ENCODE peak calls at places on chromosome 5, in six cellular contexts. One of them, this sample, is unnamed.

GRCh38 chr5:115751176-115751575 is 65.3 kb downstream of the CDO1 start:
- DNase-seq in dorsolateral prefrontal cortex: no peak
- DNase-seq in PC-3: no peak
- DNase-seq in keratinocyte: no peak
- DNase-seq in WERI-Rb-1: no peak
- DNase-seq in neuronal stem cell: no peak
- DNase-seq in this sample: no peak

GRCh38 chr5:113047234-113047633 is 70.6 kb downstream of the DCP2 start:
- DNase-seq in keratinocyte: peak; percentile 67
- DNase-seq in PC-3: peak; percentile 85
- DNase-seq in neuronal stem cell: no peak
- DNase-seq in dorsolateral prefrontal cortex: no peak
- DNase-seq in WERI-Rb-1: no peak
- DNase-seq in this sample: no peak

GRCh38 chr5:122858451-122858850 is 13.0 kb downstream of the SNX24 start:
- DNase-seq in PC-3: peak; percentile 96
- DNase-seq in dorsolateral prefrontal cortex: no peak
- DNase-seq in keratinocyte: no peak
- DNase-seq in neuronal stem cell: no peak
- DNase-seq in WERI-Rb-1: no peak
- DNase-seq in this sample: no peak

GRCh38 chr5:78549043-78549442 is 99.5 kb downstream of the LHFPL2 start:
- DNase-seq in neuronal stem cell: no peak
- DNase-seq in dorsolateral prefrontal cortex: no peak
- DNase-seq in WERI-Rb-1: no peak
- DNase-seq in PC-3: no peak
- DNase-seq in keratinocyte: no peak
- DNase-seq in this sample: no peak

GRCh38 chr5:150188146-150188842 is 1.6 kb upstream of the SLC6A7 start:
- DNase-seq in PC-3: no peak
- DNase-seq in dorsolateral prefrontal cortex: no peak
- DNase-seq in neuronal stem cell: no peak
- DNase-seq in keratinocyte: no peak
- DNase-seq in WERI-Rb-1: no peak
- DNase-seq in this sample: no peak

GRCh38 chr5:169433221-169433651 is 132.3 kb upstream of the SLIT3 start:
- DNase-seq in keratinocyte: no peak
- DNase-seq in neuronal stem cell: no peak
- DNase-seq in dorsolateral prefrontal cortex: no peak
- DNase-seq in WERI-Rb-1: no peak
- DNase-seq in PC-3: no peak
- DNase-seq in this sample: no peak

GRCh38 chr5:41371741-41372140 is 138.7 kb downstream of the PLCXD3 start:
- DNase-seq in keratinocyte: no peak
- DNase-seq in PC-3: peak; percentile 74
- DNase-seq in WERI-Rb-1: no peak
- DNase-seq in neuronal stem cell: no peak
- DNase-seq in dorsolateral prefrontal cortex: no peak
- DNase-seq in this sample: no peak

GRCh38 chr5:40569549-40570270 is 110.0 kb upstream of the PTGER4 start:
- DNase-seq in neuronal stem cell: no peak
- DNase-seq in dorsolateral prefrontal cortex: no peak
- DNase-seq in keratinocyte: no peak
- DNase-seq in PC-3: no peak
- DNase-seq in WERI-Rb-1: no peak
- DNase-seq in this sample: no peak

GRCh38 chr5:142170254-142170953 is 61.8 kb downstream of the NDFIP1 start:
- DNase-seq in WERI-Rb-1: no peak
- DNase-seq in PC-3: no peak
- DNase-seq in neuronal stem cell: no peak
- DNase-seq in keratinocyte: peak; percentile 42
- DNase-seq in dorsolateral prefrontal cortex: no peak
- DNase-seq in this sample: no peak

GRCh38 chr5:1931590-1932138 is 48.9 kb upstream of the IRX4 start:
- DNase-seq in PC-3: no peak
- DNase-seq in WERI-Rb-1: no peak
- DNase-seq in dorsolateral prefrontal cortex: no peak
- DNase-seq in neuronal stem cell: no peak
- DNase-seq in keratinocyte: no peak
- DNase-seq in this sample: no peak

GRCh38 chr5:161058751-161059150 is 206.7 kb upstream of the ATP10B start:
- DNase-seq in PC-3: no peak
- DNase-seq in keratinocyte: no peak
- DNase-seq in neuronal stem cell: no peak
- DNase-seq in WERI-Rb-1: no peak
- DNase-seq in dorsolateral prefrontal cortex: no peak
- DNase-seq in this sample: no peak

GRCh38 chr5:111628901-111629300 is 116.6 kb upstream of the STARD4 start:
- DNase-seq in dorsolateral prefrontal cortex: no peak
- DNase-seq in WERI-Rb-1: no peak
- DNase-seq in neuronal stem cell: no peak
- DNase-seq in PC-3: no peak
- DNase-seq in keratinocyte: no peak
- DNase-seq in this sample: no peak

GRCh38 chr5:141692533-141692888 is 10.5 kb upstream of the ARAP3 start:
- DNase-seq in PC-3: no peak
- DNase-seq in dorsolateral prefrontal cortex: no peak
- DNase-seq in neuronal stem cell: no peak
- DNase-seq in WERI-Rb-1: no peak
- DNase-seq in keratinocyte: no peak
- DNase-seq in this sample: peak; percentile 62

GRCh38 chr5:16690243-16690839 is 73.5 kb upstream of the RETREG1 start:
- DNase-seq in neuronal stem cell: peak; percentile 67
- DNase-seq in WERI-Rb-1: peak; percentile 72
- DNase-seq in PC-3: peak; percentile 87
- DNase-seq in keratinocyte: peak; percentile 5
- DNase-seq in dorsolateral prefrontal cortex: no peak
- DNase-seq in this sample: peak; percentile 80

GRCh38 chr5:5418764-5419163 is 3.7 kb upstream of the ICE1 start:
- DNase-seq in dorsolateral prefrontal cortex: no peak
- DNase-seq in neuronal stem cell: no peak
- DNase-seq in WERI-Rb-1: no peak
- DNase-seq in keratinocyte: no peak
- DNase-seq in PC-3: no peak
- DNase-seq in this sample: no peak

GRCh38 chr5:177369913-177370487 is 12.3 kb downstream of the RGS14 start:
- DNase-seq in neuronal stem cell: no peak
- DNase-seq in PC-3: no peak
- DNase-seq in keratinocyte: no peak
- DNase-seq in WERI-Rb-1: no peak
- DNase-seq in dorsolateral prefrontal cortex: no peak
- DNase-seq in this sample: no peak

GRCh38 chr5:36944607-36945225 is 68.1 kb downstream of the NIPBL start:
- DNase-seq in WERI-Rb-1: no peak
- DNase-seq in PC-3: peak; percentile 85
- DNase-seq in neuronal stem cell: peak; percentile 44
- DNase-seq in dorsolateral prefrontal cortex: no peak
- DNase-seq in keratinocyte: no peak
- DNase-seq in this sample: peak; percentile 92

GRCh38 chr5:80216753-80217596 is 38.9 kb downstream of the SERINC5 start:
- DNase-seq in keratinocyte: no peak
- DNase-seq in WERI-Rb-1: no peak
- DNase-seq in PC-3: no peak
- DNase-seq in dorsolateral prefrontal cortex: peak; percentile 77
- DNase-seq in neuronal stem cell: no peak
- DNase-seq in this sample: no peak

GRCh38 chr5:38642194-38642987 is 85.9 kb upstream of the LIFR start:
- DNase-seq in keratinocyte: no peak
- DNase-seq in PC-3: no peak
- DNase-seq in WERI-Rb-1: no peak
- DNase-seq in neuronal stem cell: no peak
- DNase-seq in dorsolateral prefrontal cortex: no peak
- DNase-seq in this sample: no peak

GRCh38 chr5:179143446-179143845 is 83.3 kb downstream of the ZNF354C start:
- DNase-seq in keratinocyte: no peak
- DNase-seq in WERI-Rb-1: no peak
- DNase-seq in PC-3: no peak
- DNase-seq in dorsolateral prefrontal cortex: no peak
- DNase-seq in neuronal stem cell: peak; percentile 45
- DNase-seq in this sample: peak; percentile 62

GRCh38 chr5:74938250-74938649 is 72.1 kb upstream of the FAM169A start:
- DNase-seq in WERI-Rb-1: no peak
- DNase-seq in dorsolateral prefrontal cortex: no peak
- DNase-seq in keratinocyte: no peak
- DNase-seq in neuronal stem cell: no peak
- DNase-seq in PC-3: peak; percentile 59
- DNase-seq in this sample: no peak

GRCh38 chr5:17081142-17081541 is 136.3 kb upstream of the BASP1 start:
- DNase-seq in neuronal stem cell: no peak
- DNase-seq in keratinocyte: no peak
- DNase-seq in WERI-Rb-1: no peak
- DNase-seq in PC-3: no peak
- DNase-seq in dorsolateral prefrontal cortex: no peak
- DNase-seq in this sample: no peak

GRCh38 chr5:87151547-87151946 is 116.1 kb upstream of the RASA1 start:
- DNase-seq in PC-3: peak; percentile 97
- DNase-seq in neuronal stem cell: no peak
- DNase-seq in dorsolateral prefrontal cortex: no peak
- DNase-seq in keratinocyte: peak; percentile 52
- DNase-seq in WERI-Rb-1: no peak
- DNase-seq in this sample: no peak

GRCh38 chr5:54558362-54558761 is 40.8 kb downstream of the SNX18 start:
- DNase-seq in neuronal stem cell: no peak
- DNase-seq in WERI-Rb-1: no peak
- DNase-seq in PC-3: no peak
- DNase-seq in dorsolateral prefrontal cortex: no peak
- DNase-seq in keratinocyte: no peak
- DNase-seq in this sample: no peak

GRCh38 chr5:139709587-139710369 is 61.6 kb downstream of the CXXC5 start:
- DNase-seq in WERI-Rb-1: peak; percentile 83
- DNase-seq in dorsolateral prefrontal cortex: no peak
- DNase-seq in PC-3: no peak
- DNase-seq in neuronal stem cell: peak; percentile 61
- DNase-seq in keratinocyte: no peak
- DNase-seq in this sample: no peak

GRCh38 chr5:153402550-153402949 is 87.9 kb upstream of the GRIA1 start:
- DNase-seq in keratinocyte: no peak
- DNase-seq in PC-3: peak; percentile 20
- DNase-seq in dorsolateral prefrontal cortex: no peak
- DNase-seq in neuronal stem cell: no peak
- DNase-seq in WERI-Rb-1: no peak
- DNase-seq in this sample: no peak

GRCh38 chr5:93385665-93386064 is 195.4 kb downstream of the NR2F1-AS1 start:
- DNase-seq in keratinocyte: no peak
- DNase-seq in neuronal stem cell: no peak
- DNase-seq in WERI-Rb-1: no peak
- DNase-seq in dorsolateral prefrontal cortex: no peak
- DNase-seq in PC-3: no peak
- DNase-seq in this sample: no peak

DNA sequence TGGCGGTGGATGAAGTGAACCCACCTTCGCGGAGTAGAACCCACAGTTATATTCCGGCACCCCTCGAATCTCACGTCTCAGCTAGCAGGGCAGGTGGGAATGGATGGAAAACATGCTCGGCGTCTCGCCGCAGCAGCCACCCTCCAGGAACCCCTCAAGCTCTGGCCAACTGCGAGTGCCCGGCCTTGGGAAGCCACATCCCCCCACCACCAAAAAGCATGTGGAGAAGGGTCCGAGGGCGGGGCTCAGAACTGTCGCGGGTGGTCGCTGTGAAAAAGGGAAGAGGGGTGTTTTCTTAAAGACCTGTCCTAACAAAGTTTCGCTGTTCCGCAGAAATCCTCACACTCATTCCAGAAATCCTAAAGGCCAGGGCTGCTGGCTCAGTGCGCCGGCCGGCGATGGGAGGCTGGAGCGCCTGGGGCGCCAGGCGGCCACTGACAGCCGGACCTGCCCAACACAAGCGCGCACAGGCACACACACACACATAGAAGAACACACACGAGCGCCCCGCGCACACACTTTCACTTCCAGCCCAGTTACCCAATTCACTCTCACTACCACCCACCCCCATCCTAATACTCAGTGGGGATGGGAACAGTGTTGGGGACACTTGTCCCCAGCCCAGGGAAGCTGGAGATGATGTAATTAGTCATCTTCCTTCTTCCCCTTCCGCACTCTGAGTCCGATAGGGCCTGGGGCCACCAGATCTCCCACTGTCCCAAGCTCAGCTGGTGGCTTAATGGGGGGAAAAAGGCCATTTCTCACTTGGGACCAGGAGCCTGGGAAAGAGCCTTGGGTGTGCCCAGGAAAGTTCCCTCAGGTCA is 2.0 kb downstream of the EBF1 start:
- DNase-seq in dorsolateral prefrontal cortex: no peak
- DNase-seq in neuronal stem cell: peak; percentile 23
- DNase-seq in keratinocyte: no peak
- DNase-seq in WERI-Rb-1: no peak
- DNase-seq in PC-3: no peak
- DNase-seq in this sample: peak; percentile 89
- H3K27ac ChIP-seq in dorsolateral prefrontal cortex: peak overlapping the region; percentile 59
- H3K27ac ChIP-seq in neuronal stem cell: no peak overlapping the region
- H3K27ac ChIP-seq in keratinocyte: no peak overlapping the region
- H3K27ac ChIP-seq in WERI-Rb-1: no peak overlapping the region
- H3K27ac ChIP-seq in PC-3: no peak overlapping the region
- H3K27ac ChIP-seq in this sample: peak overlapping the region; percentile 97

GRCh38 chr5:893137-893506 is 438 bp downstream of the TRIP13 start:
- DNase-seq in dorsolateral prefrontal cortex: no peak
- DNase-seq in neuronal stem cell: no peak
- DNase-seq in PC-3: no peak
- DNase-seq in keratinocyte: no peak
- DNase-seq in WERI-Rb-1: no peak
- DNase-seq in this sample: peak; percentile 52
- H3K27ac ChIP-seq in dorsolateral prefrontal cortex: no peak overlapping the region
- H3K27ac ChIP-seq in neuronal stem cell: no peak overlapping the region
- H3K27ac ChIP-seq in PC-3: peak overlapping the region; percentile 27
- H3K27ac ChIP-seq in keratinocyte: peak overlapping the region; percentile 93
- H3K27ac ChIP-seq in WERI-Rb-1: peak overlapping the region; percentile 94
- H3K27ac ChIP-seq in this sample: peak overlapping the region; percentile 15

DNA sequence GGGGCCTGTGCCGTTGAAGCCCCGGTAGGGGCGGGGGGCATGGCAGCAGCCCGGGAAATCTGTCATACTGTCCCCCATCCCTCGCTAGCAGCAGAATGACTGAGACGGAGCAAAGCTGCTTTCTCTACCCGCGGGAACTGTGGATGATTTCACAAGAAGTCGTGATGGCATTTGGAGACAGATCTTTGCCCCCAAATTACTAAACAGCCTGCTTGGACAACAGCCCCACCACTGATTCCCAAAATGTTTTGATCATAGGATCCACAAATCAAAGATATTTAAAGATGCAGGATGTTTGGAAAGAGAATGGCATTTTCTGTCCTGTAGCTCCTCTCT is 216.6 kb downstream of the PDZD2 start:
- DNase-seq in dorsolateral prefrontal cortex: no peak
- DNase-seq in PC-3: no peak
- DNase-seq in WERI-Rb-1: no peak
- DNase-seq in neuronal stem cell: no peak
- DNase-seq in keratinocyte: no peak
- DNase-seq in this sample: no peak
- H3K27ac ChIP-seq in dorsolateral prefrontal cortex: peak overlapping the region; percentile 72
- H3K27ac ChIP-seq in PC-3: peak overlapping the region; percentile 69
- H3K27ac ChIP-seq in WERI-Rb-1: peak overlapping the region; percentile 99
- H3K27ac ChIP-seq in neuronal stem cell: no peak overlapping the region
- H3K27ac ChIP-seq in keratinocyte: peak overlapping the region; percentile 73
- H3K27ac ChIP-seq in this sample: no peak overlapping the region

DNA sequence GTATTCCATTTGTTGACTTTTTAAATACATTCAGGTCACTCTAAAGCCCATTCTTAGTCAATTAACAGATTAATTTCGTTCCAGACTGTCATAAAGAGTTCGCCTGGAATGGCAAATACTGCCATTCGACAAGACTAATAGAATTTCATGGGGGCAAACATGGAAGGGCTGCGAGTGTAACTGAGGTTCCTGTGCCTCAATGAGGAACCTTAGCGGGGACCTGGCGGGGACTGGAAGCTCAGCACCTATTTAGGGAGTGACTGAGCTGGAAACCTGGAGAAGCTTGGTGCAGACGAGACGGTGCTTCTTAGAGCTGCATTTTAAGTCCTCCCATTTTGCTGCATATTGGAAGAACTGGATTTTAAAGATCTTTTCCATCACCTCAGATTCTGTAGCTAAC is 3.4 kb downstream of the VCAN start:
- DNase-seq in dorsolateral prefrontal cortex: no peak
- DNase-seq in PC-3: peak; percentile 3
- DNase-seq in keratinocyte: no peak
- DNase-seq in WERI-Rb-1: no peak
- DNase-seq in neuronal stem cell: peak; percentile 20
- DNase-seq in this sample: no peak
- H3K27ac ChIP-seq in dorsolateral prefrontal cortex: peak overlapping the region; percentile 22
- H3K27ac ChIP-seq in PC-3: peak overlapping the region; percentile 87
- H3K27ac ChIP-seq in keratinocyte: peak overlapping the region; percentile 36
- H3K27ac ChIP-seq in WERI-Rb-1: no peak overlapping the region
- H3K27ac ChIP-seq in neuronal stem cell: no peak overlapping the region
- H3K27ac ChIP-seq in this sample: no peak overlapping the region

This sample was measured in Karpas-422.